ENCODE peak calls at places on chromosomes 12 and 14, in ten cellular contexts. J is GM12865, R is PC-3, O is psoas muscle, Z is AG10803, C is Peyer's patch, Y is mucosa of descending colon, A is neural crest cell, K is keratinocyte, F is fibroblast of lung. S is an unnamed sample.

GRCh38 chr12:121145221-121145620 is 12.5 kb downstream of the P2RX7 start:
- DNase-seq in Z (no peak), F (no peak), O (no peak), R (no peak), Y (no peak), A (no peak), C (no peak), J (no peak), K (no peak), S (no peak)

GRCh38 chr12:121792607-121793500 is 634 bp downstream of the RHOF start:
- DNase-seq in Z (no peak), R (peak), J (peak), F (no peak), C (peak), K (no peak), A (no peak), O (no peak), Y (peak), S (no peak)

GRCh38 chr14:64209428-64210165 is 84.6 kb downstream of the ESR2 start:
- DNase-seq in F (peak), R (no peak), Z (peak), C (peak), J (peak), K (no peak), O (no peak), A (no peak), Y (no peak), S (no peak)

GRCh38 chr12:12736759-12737676 is 19.9 kb downstream of the CDKN1B start:
- DNase-seq in Z (peak), J (peak), R (peak), F (peak), O (no peak), A (no peak), Y (no peak), K (no peak), C (peak), S (peak)

GRCh38 chr14:35406811-35407630 is 2.5 kb upstream of the NFKBIA start:
- DNase-seq in R (peak), A (no peak), Z (peak), Y (no peak), K (no peak), F (peak), C (peak), J (peak), O (no peak), S (peak)

GRCh38 chr12:124994435-124994975 is 1.1 kb downstream of the BRI3BP start:
- DNase-seq in A (no peak), Y (peak), C (peak), R (peak), K (no peak), J (peak), F (no peak), Z (no peak), O (no peak), S (no peak)

GRCh38 chr14:77097689-77098469 is at the start of gene CIPC:
- DNase-seq in C (peak), O (peak), R (peak), J (peak), Y (peak), A (peak), K (peak), Z (peak), F (peak), S (peak)

GRCh38 chr12:3304436-3305135 is 186.4 kb upstream of the PRMT8 start:
- DNase-seq in J (no peak), Y (no peak), F (peak), C (no peak), Z (peak), R (peak), K (no peak), A (no peak), O (no peak), S (no peak)

GRCh38 chr14:25226214-25226613 is 176.3 kb upstream of the STXBP6 start:
- DNase-seq in K (no peak), Z (no peak), R (no peak), A (no peak), F (no peak), C (no peak), O (no peak), Y (no peak), J (no peak), S (no peak)

GRCh38 chr14:60643443-60644402 is 5.6 kb downstream of the SIX1 start:
- DNase-seq in Z (peak), C (no peak), J (no peak), Y (no peak), R (no peak), O (no peak), F (peak), K (no peak), A (no peak), S (no peak)

GRCh38 chr12:113413488-113413939 is 8.7 kb upstream of the SDSL start:
- DNase-seq in J (no peak), Z (peak), A (no peak), R (peak), F (no peak), K (no peak), O (no peak), C (no peak), Y (no peak), S (no peak)

GRCh38 chr14:103801459-103801858 is 45.9 kb downstream of the PPP1R13B start:
- DNase-seq in C (peak), Y (no peak), F (peak), O (no peak), K (peak), A (no peak), R (peak), J (no peak), Z (peak), S (no peak)

GRCh38 chr12:97229036-97229435 is 233.6 kb upstream of the RMST start:
- DNase-seq in R (no peak), J (no peak), A (no peak), O (no peak), F (no peak), K (no peak), C (no peak), Z (no peak), Y (no peak), S (no peak)

GRCh38 chr12:109539508-109539907 is 33.8 kb downstream of the MMAB start:
- DNase-seq in C (no peak), A (no peak), J (no peak), O (no peak), F (peak), Z (peak), K (no peak), R (peak), Y (no peak), S (no peak)

GRCh38 chr12:26032719-26033241 is 74.3 kb downstream of the RASSF8 start:
- DNase-seq in Y (no peak), C (no peak), R (peak), F (no peak), O (no peak), J (no peak), Z (peak), A (no peak), K (no peak), S (no peak)

GRCh38 chr12:110743571-110744093 is 941 bp upstream of the PPP1CC start:
- DNase-seq in A (peak), J (no peak), F (no peak), Z (no peak), Y (peak), R (peak), K (no peak), O (peak), C (peak), S (no peak)

GRCh38 chr12:131092911-131093901 is 139.5 kb downstream of the ADGRD1 start:
- DNase-seq in R (peak), J (peak), K (no peak), O (peak), C (peak), A (no peak), Z (no peak), F (no peak), Y (no peak), S (peak)

GRCh38 chr14:74860179-74860578 is 15.8 kb downstream of the PROX2 start:
- DNase-seq in C (no peak), F (no peak), J (no peak), R (no peak), O (no peak), Z (peak), K (no peak), Y (no peak), A (no peak), S (no peak)

GRCh38 chr12:93453633-93454032 is 11.9 kb upstream of the UBE2N start:
- DNase-seq in R (no peak), O (no peak), Z (peak), K (no peak), Y (no peak), C (no peak), A (no peak), J (no peak), F (no peak), S (no peak)

GRCh38 chr12:55930771-55931316 is at the start of gene DGKA:
- DNase-seq in R (peak), Z (peak), F (peak), K (peak), Y (peak), O (peak), J (peak), C (peak), A (no peak), S (peak)

GRCh38 chr12:12441891-12442461 is 85.1 kb downstream of the BORCS5 start:
- DNase-seq in F (no peak), Z (no peak), J (no peak), K (peak), O (no peak), R (peak), A (no peak), Y (peak), C (peak), S (no peak)

GRCh38 chr14:19800282-19801117 is 3.1 kb upstream of the OR4N2 start:
- DNase-seq in C (no peak), J (no peak), R (no peak), Y (no peak), A (no peak), K (no peak), O (no peak), F (no peak), Z (no peak), S (no peak)

GRCh38 chr12:57620936-57621496 is 9.8 kb downstream of the ARHGEF25 start:
- DNase-seq in J (no peak), Z (no peak), F (no peak), O (peak), Y (no peak), K (no peak), R (no peak), C (no peak), A (no peak), S (no peak)

DNA sequence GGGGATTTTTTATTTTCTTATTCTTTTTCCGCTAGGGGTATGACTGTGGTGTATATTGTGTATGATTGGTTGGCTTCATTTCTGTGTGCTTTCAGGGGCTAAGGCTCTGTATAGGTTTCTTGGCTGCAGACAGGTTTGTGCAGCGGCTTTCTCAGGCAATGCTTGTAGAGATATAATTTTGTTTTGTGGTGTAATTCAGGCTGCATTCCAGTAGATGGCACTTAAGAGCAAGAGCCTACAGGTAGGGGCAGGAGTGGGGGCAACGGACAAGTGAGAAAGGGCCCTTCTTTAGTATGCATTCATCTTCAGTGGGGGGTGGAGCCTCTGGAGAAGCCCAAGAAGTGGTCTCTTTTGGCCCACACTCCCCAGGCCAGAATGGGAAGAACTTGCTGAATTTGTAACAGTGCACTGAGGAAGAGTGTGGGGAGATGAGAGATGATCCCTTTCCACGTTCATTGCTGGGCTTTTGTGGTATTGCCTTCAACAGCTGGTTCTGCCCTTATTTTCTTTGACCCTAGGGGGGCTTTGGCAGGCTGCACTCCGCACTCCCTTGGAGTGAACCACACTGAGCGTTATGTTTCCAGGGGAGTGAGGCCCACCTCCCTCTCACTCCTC is 78.6 kb downstream of the IFNG-AS1 start:
- DNase-seq in O (no peak), A (no peak), F (no peak), C (no peak), Z (peak), Y (no peak), R (peak), J (peak), K (no peak), S (no peak)
- TF ChIP-seq CTCF in O (peak), A (peak), F (peak), C (no peak), Z (peak), Y (no peak), R (peak), J (peak), K (peak), S (peak)

GRCh38 chr14:100022772-100023451 is 42.3 kb upstream of the EVL start:
- DNase-seq in A (no peak), J (peak), F (peak), Y (no peak), O (peak), K (no peak), R (no peak), Z (peak), C (no peak), S (no peak)
- TF ChIP-seq CTCF in A (no peak), J (no peak), F (no peak), Y (no peak), O (no peak), K (no peak), R (no peak), Z (peak), C (no peak), S (no peak)

DNA sequence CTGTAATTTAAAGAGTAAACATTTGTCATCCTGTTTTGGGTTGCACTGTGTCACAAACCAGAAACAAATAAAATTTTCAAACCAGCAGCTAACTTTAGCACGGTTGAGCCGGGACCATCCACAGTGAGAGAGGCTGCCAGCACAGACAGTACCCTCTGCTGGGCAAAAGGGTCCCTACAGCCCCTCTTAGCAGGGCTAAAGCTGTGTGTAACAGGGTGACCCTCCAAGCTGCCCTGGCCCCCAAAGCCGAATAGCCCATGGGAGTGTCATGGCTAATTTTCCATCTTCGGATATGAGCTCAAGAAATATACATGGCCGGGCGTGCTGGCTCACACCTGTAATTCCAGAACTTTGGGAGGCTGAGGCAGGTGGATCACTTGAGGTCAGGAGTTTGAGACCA is 157.1 kb upstream of the GRIN2B start:
- DNase-seq in Y (no peak), F (no peak), J (peak), Z (no peak), R (no peak), O (no peak), A (peak), C (no peak), K (no peak), S (no peak)
- TF ChIP-seq CTCF in Y (no peak), F (no peak), J (peak), Z (no peak), R (peak), O (no peak), A (peak), C (no peak), K (no peak), S (no peak)

GRCh38 chr14:34228663-34229001 is 233.4 kb downstream of the SPTSSA start:
- DNase-seq in Z (no peak), O (no peak), A (no peak), Y (peak), C (no peak), K (no peak), F (no peak), J (no peak), R (no peak), S (no peak)

GRCh38 chr14:34229140-34229539 is 232.9 kb downstream of the SPTSSA start:
- DNase-seq in O (no peak), Y (no peak), K (no peak), A (no peak), Z (no peak), C (no peak), F (no peak), R (no peak), J (peak), S (no peak)

GRCh38 chr14:34224221-34224620 is 237.8 kb downstream of the SPTSSA start:
- DNase-seq in Z (no peak), F (no peak), Y (no peak), J (no peak), C (no peak), O (no peak), K (no peak), A (no peak), R (no peak), S (no peak)

GRCh38 chr14:34231626-34232025 is 230.4 kb downstream of the SPTSSA start:
- DNase-seq in R (no peak), Y (peak), A (no peak), C (no peak), J (no peak), K (no peak), Z (peak), F (no peak), O (peak), S (no peak)

DNA sequence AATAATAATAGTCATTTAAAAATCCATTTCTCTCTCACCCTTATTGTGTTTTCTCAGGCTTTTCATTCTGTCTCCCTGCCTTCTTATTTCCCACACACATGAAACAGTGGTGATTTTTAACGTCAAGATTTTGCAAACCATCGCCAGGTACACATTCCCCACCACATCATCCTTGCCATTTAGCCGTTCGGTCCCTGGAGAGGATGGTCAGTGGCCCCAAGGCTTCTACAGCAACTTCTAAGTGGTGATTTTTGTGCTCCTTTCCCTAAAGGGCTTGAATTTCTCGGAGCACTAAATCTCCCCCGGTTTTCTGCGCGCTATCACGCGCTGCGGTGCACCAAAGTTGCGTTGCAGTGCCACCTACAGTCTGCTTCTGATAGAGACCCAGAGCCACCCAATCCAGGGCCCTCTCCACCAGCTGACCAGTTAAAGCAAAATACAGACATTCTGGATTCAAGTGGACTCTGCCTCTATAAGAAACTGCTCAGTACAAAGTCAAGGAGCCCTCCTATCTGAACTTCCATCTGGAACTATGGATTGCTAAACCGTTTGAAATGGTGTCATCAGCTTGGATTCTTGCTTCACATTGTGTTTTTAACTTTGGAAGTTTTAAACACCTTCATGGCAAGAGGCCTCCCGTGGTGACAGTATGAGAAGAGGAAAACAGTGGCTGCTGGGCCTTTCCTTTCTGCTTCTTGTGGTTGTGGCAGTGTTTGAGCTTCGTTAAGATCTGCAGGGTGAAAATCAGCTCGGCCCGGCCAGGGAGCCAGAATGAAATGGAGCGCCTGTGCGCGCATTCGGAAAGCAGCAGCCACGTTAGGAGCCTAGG is 234.0 kb downstream of the SPTSSA start:
- DNase-seq in Z (peak), K (no peak), J (peak), R (peak), Y (peak), F (peak), A (peak), C (peak), O (peak), S (peak)
- TF ChIP-seq CTCF in Z (peak), K (peak), J (peak), R (peak), Y (peak), F (peak), A (peak), C (peak), O (peak), S (peak)

S was measured in MM.1S.